ENCODE peak calls at places on chromosome 20, in ten cellular contexts. U is left ventricle myocardium inferior, X is fibroblast of the aortic adventitia, N is mammary epithelial cell, I is lung, D is fibroblast of villous mesenchyme, A is endothelial cell of umbilical vein, B is pancreas, R is IMR-90, T is astrocyte of the spinal cord. Q is an unnamed sample.

GRCh38 chr20:49910340-49910706 is 5.0 kb downstream of the SPATA2 start:
- DNase-seq in U (no peak), I (no peak), T (no peak), R (no peak), N (no peak), X (no peak), D (no peak), B (no peak), A (no peak), Q (no peak)

GRCh38 chr20:6169251-6169650 is 46.4 kb upstream of the FERMT1 start:
- DNase-seq in I (no peak), T (peak), D (peak), N (peak), B (no peak), X (peak), A (no peak), U (no peak), R (peak), Q (no peak)

GRCh38 chr20:37615507-37616425 is 78.1 kb upstream of the CTNNBL1 start:
- DNase-seq in T (peak), N (peak), I (peak), D (peak), U (no peak), R (no peak), A (peak), B (no peak), X (no peak), Q (peak)

GRCh38 chr20:15195378-15195777 is 858.0 kb upstream of the FLRT3 start:
- DNase-seq in N (peak), X (no peak), B (no peak), T (no peak), R (no peak), D (no peak), A (no peak), I (no peak), U (no peak), Q (no peak)

GRCh38 chr20:62321521-62321948 is 18.7 kb downstream of the ADRM1 start:
- DNase-seq in I (no peak), A (no peak), N (no peak), X (no peak), T (no peak), B (no peak), U (no peak), R (no peak), D (peak), Q (no peak)

GRCh38 chr20:57330998-57331397 is 1.4 kb downstream of the SPO11 start:
- DNase-seq in T (no peak), I (no peak), B (no peak), D (peak), R (no peak), N (no peak), X (peak), U (no peak), A (no peak), Q (no peak)

GRCh38 chr20:42441862-42442196 is 747.9 kb downstream of the PTPRT start:
- DNase-seq in R (no peak), I (no peak), T (no peak), A (no peak), B (no peak), U (no peak), X (no peak), D (no peak), N (no peak), Q (no peak)

GRCh38 chr20:44384423-44385027 is 29.0 kb downstream of the HNF4A start:
- DNase-seq in I (peak), T (peak), X (peak), N (peak), B (peak), D (peak), R (peak), U (peak), A (peak), Q (peak)

GRCh38 chr20:36950432-36951197 is 893 bp downstream of the SAMHD1 start:
- DNase-seq in U (peak), B (peak), D (peak), N (peak), X (peak), T (no peak), I (peak), A (peak), R (peak), Q (peak)

GRCh38 chr20:43853174-43853803 is 61.4 kb upstream of the TOX2 start:
- DNase-seq in U (no peak), A (no peak), R (peak), N (peak), T (peak), B (no peak), I (peak), D (no peak), X (peak), Q (no peak)

GRCh38 chr20:43658068-43658722 is 8.7 kb upstream of the MYBL2 start:
- DNase-seq in I (no peak), B (no peak), N (peak), D (no peak), R (peak), U (no peak), A (no peak), X (no peak), T (peak), Q (no peak)

DNA sequence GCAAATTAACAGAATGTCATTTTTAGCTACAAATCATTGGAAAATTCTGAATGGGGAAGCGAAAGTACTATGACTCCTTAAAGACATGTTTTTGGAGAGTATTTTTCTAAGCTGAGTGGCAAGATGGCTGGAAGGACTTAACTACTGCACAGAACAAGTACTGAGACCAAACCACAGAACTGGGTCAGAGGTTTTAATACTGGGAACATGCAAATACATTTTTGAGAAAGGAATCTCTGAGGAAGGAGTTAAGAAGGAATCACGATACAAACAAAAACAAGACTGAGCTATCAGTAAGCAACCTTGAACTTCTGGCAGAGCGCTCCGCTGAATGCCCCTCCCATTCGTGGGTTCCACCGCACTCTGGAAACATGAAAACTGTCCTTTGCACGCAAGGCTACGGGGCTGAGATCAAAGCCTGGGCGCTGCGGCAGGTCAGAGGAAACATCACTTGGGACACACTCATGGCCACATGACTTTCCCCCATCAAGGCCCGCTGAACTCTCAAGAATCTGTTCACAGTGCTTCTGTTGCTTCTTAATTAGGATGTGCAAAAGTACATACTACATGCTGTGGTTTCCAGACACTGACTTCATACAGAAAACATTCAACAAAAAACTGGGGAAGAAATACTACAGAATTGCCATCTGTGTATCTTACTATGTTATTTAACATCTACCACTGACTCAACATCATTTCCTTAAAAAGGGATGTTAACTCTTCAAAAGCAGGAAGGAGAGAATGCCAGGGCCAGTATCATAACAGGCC is 27.8 kb downstream of the SLC23A2 start:
- DNase-seq in U (peak), N (no peak), X (peak), A (peak), I (peak), B (peak), R (peak), T (peak), D (peak), Q (peak)
- H3K4me3 ChIP-seq in U (peak), N (no peak), X (peak), A (peak), I (no peak), B (no peak), R (peak), T (peak), D (peak), Q (no peak)

DNA sequence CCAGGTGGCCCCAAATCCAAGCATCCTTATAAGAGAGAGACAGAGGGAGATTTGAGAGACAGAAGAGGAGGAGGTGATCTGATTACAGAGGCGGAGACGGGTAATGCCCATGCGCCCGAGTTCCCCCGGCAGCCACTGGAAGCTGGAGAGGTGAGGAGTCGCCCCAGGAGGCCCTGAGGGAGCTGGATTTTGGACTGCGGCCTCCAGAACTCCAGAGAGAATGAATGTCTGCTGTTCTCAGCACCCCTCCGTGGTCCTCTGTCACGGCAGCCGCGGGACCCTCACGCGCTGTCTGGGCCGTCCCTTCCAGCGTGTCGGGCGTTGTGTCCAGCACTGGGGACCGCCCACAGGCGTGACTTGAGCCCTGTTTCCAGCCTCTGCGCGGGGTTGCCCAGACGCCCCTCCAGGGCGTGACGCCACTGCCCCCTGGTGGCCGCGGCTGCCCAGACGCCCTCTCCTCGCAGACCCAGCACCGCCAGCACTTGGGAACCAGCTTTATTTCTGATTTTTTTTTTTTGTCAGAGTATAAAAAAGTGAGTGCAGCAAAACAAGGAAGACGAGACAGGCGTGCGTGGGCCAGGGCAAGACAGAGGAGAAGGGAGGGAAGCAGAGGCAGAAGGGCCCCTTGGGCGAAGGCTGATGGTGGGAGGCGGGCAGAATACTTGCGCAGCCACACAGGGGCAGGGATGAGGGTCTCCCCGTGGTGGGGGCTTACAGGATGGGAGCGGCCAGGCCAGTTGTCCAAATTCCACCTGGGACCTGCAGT is 4.1 kb upstream of the ZNF512B start:
- DNase-seq in T (peak), A (peak), D (peak), R (peak), B (peak), N (peak), X (peak), I (peak), U (peak), Q (peak)
- H3K4me3 ChIP-seq in T (peak), A (peak), D (peak), R (peak), B (no peak), N (no peak), X (peak), I (no peak), U (peak), Q (no peak)

GRCh38 chr20:47350691-47351545 is 5.6 kb downstream of the ZMYND8 start:
- DNase-seq in T (no peak), D (no peak), U (no peak), R (no peak), A (peak), B (no peak), X (no peak), I (no peak), N (no peak), Q (no peak)
- H3K4me3 ChIP-seq in T (peak), D (peak), U (peak), R (no peak), A (peak), B (no peak), X (no peak), I (no peak), N (peak), Q (no peak)

GRCh38 chr20:3885711-3886110 is 3.5 kb upstream of the PANK2 start:
- DNase-seq in B (no peak), R (no peak), D (no peak), I (no peak), U (no peak), X (no peak), A (no peak), T (no peak), N (no peak), Q (no peak)
- H3K4me3 ChIP-seq in B (no peak), R (no peak), D (no peak), I (no peak), U (no peak), X (no peak), A (no peak), T (no peak), N (no peak), Q (no peak)

GRCh38 chr20:54194724-54195438 is 13.0 kb upstream of the PFDN4 start:
- DNase-seq in U (no peak), N (peak), X (no peak), A (no peak), R (peak), D (no peak), B (no peak), T (no peak), I (no peak), Q (no peak)

GRCh38 chr20:54188132-54188835 is 14.5 kb upstream of the CYP24A1 start:
- DNase-seq in I (no peak), R (no peak), B (no peak), X (no peak), U (no peak), N (no peak), T (no peak), D (peak), A (no peak), Q (no peak)

GRCh38 chr20:54193817-54194216 is 14.1 kb upstream of the PFDN4 start:
- DNase-seq in T (no peak), I (no peak), A (no peak), N (no peak), B (no peak), D (no peak), R (no peak), U (no peak), X (no peak), Q (no peak)

GRCh38 chr20:54189630-54190029 is 15.8 kb upstream of the CYP24A1 start:
- DNase-seq in X (no peak), D (no peak), T (no peak), B (no peak), A (no peak), U (no peak), N (peak), I (no peak), R (no peak), Q (no peak)

GRCh38 chr20:54190200-54190599 is 16.4 kb upstream of the CYP24A1 start:
- DNase-seq in B (no peak), U (no peak), N (no peak), R (no peak), A (no peak), T (no peak), X (no peak), D (no peak), I (no peak), Q (no peak)
- H3K4me3 ChIP-seq in B (no peak), U (no peak), N (no peak), R (no peak), A (no peak), T (no peak), X (no peak), D (no peak), I (no peak), Q (no peak)

GRCh38 chr20:50931048-50931305 is 260 bp downstream of the ADNP start:
- DNase-seq in I (no peak), D (no peak), X (no peak), A (no peak), T (no peak), N (no peak), B (no peak), R (no peak), U (no peak), Q (no peak)

GRCh38 chr20:50930139-50931047 is 844 bp downstream of the ADNP start:
- DNase-seq in B (peak), R (no peak), U (no peak), A (no peak), D (no peak), I (no peak), T (no peak), N (no peak), X (no peak), Q (peak)

GRCh38 chr20:50931306-50932015 is at the start of gene ADNP:
- DNase-seq in U (peak), A (peak), B (peak), R (peak), I (peak), X (peak), T (peak), N (peak), D (peak), Q (peak)

GRCh38 chr20:50932881-50933280 is 1.6 kb upstream of the ADNP start:
- DNase-seq in B (no peak), N (no peak), A (no peak), D (no peak), I (no peak), R (peak), T (no peak), U (no peak), X (no peak), Q (no peak)

DNA sequence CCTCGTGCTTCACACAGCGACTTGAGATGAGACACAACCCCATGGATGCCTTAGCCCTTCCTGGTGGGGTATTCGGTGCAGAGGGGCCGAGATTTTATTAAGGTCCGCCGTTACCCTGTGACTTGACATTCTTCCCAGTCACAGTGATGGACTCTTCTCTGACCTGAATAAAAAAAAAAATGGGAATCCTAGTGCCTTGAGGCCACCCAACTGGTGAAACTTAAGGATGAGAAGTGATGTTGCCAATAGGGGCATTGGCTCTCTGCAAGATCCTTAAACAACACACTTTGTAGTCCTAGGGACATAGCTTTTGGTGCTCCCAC is 740 bp upstream of the ADNP start:
- DNase-seq in X (no peak), A (peak), U (no peak), T (no peak), I (no peak), N (no peak), B (no peak), D (no peak), R (no peak), Q (no peak)
- H3K4me3 ChIP-seq in X (peak), A (peak), U (peak), T (peak), I (peak), N (peak), B (peak), D (peak), R (no peak), Q (no peak)

DNA sequence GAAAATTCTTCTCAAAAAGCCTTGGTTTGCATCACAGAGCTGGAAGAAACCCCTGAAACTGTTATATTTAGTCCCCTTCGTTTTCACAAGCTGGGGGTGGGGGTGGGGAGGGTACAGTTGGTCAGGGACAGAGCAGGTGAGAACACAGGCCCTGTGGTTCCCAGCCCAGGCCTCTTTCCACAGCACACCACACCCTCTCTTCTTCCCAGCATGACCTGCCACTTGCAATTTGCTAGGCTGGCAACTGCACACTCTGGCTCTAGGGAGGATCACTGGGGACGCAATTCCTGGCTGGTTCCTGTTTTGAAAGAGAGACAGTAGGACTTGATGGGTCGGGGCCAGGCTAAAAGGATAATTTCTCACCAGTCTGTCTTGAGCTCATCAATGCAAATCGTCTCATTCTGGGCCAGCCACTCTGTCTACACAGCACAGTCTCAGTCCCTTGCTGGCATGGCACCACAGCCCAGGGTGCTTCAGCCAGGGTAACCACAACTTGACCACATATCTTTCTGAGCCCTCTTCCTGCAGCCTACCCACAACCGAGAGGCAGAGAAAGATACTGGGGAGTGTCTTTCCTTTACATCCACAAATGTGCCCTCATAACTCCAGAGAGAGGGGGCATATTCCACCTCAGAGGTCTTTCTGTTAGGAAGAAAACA is 41.6 kb upstream of the EMILIN3 start:
- DNase-seq in N (no peak), R (no peak), B (no peak), T (no peak), A (no peak), D (no peak), X (no peak), I (no peak), U (no peak), Q (no peak)
- H3K4me3 ChIP-seq in N (no peak), R (no peak), B (no peak), T (no peak), A (no peak), D (no peak), X (no peak), I (no peak), U (no peak), Q (no peak)

Q was measured in mucosa of descending colon.